ENCODE peak calls at places on chromosomes 11 and 22, in six cellular contexts. C is BJ; X is body of pancreas; R is tibial artery; M is GM12878; D is CD8-positive, alpha-beta T cell. Q is an unnamed sample.
A peak's percentile ranks its signal among the peaks of the same experiment; 100 is the strongest.

GRCh38 chr11:26087095-26087935 is 244.6 kb upstream of the ANO3 start:
- DNase-seq in C (no peak), X (no peak), R (no peak), M (peak; percentile 56), D (no peak), Q (peak; percentile 44)

GRCh38 chr11:2801711-2802388 is 83.7 kb downstream of the CDKN1C start:
- DNase-seq in C (no peak), X (peak; percentile 1), R (peak; percentile 10), M (no peak), D (no peak), Q (no peak)

GRCh38 chr11:105989124-105989523 is 32.9 kb downstream of the MSANTD4 start:
- DNase-seq in C (no peak), X (no peak), R (no peak), M (no peak), D (no peak), Q (no peak)

GRCh38 chr22:44972363-44973083 is 37.3 kb downstream of the PHF21B start:
- DNase-seq in C (no peak), X (no peak), R (no peak), M (no peak), D (no peak), Q (no peak)

GRCh38 chr22:31139866-31140716 is at the start of gene PLA2G3:
- DNase-seq in C (no peak), X (peak; percentile 10), R (no peak), M (no peak), D (no peak), Q (no peak)

GRCh38 chr11:66113132-66113856 is 43.2 kb downstream of the PACS1 start:
- DNase-seq in C (peak; percentile 35), X (no peak), R (no peak), M (no peak), D (no peak), Q (no peak)

GRCh38 chr11:34926101-34926830 is 9.8 kb downstream of the PDHX start:
- DNase-seq in C (no peak), X (peak; percentile 23), R (no peak), M (no peak), D (no peak), Q (peak; percentile 25)

GRCh38 chr11:44619931-44620725 is 54.7 kb downstream of the CD82 start:
- DNase-seq in C (no peak), X (no peak), R (no peak), M (no peak), D (no peak), Q (no peak)

GRCh38 chr11:133636686-133637085 is 104.4 kb upstream of the OPCML start:
- DNase-seq in C (no peak), X (no peak), R (no peak), M (no peak), D (no peak), Q (no peak)

GRCh38 chr22:17370036-17370765 is 941 bp downstream of the CECR2 start:
- DNase-seq in C (no peak), X (no peak), R (no peak), M (no peak), D (no peak), Q (peak; percentile 3)

GRCh38 chr22:48742556-48743343 is 1084.9 kb downstream of the BRD1 start:
- DNase-seq in C (no peak), X (no peak), R (peak; percentile 19), M (no peak), D (no peak), Q (no peak)

GRCh38 chr11:40403321-40403720 is 1056.1 kb downstream of the LRRC4C start:
- DNase-seq in C (no peak), X (no peak), R (no peak), M (no peak), D (no peak), Q (no peak)

GRCh38 chr22:30565341-30565740 is 9.1 kb downstream of the GAL3ST1 start:
- DNase-seq in C (no peak), X (no peak), R (no peak), M (no peak), D (no peak), Q (no peak)

GRCh38 chr11:124763156-124763947 is 1.3 kb upstream of the ESAM start:
- DNase-seq in C (no peak), X (peak; percentile 90), R (peak; percentile 82), M (no peak), D (peak; percentile 81), Q (peak; percentile 76)

GRCh38 chr11:6414874-6415328 is 4.0 kb downstream of the APBB1 start:
- DNase-seq in C (no peak), X (no peak), R (no peak), M (no peak), D (no peak), Q (no peak)

GRCh38 chr11:13928566-13929251 is 33.8 kb upstream of the SPON1 start:
- DNase-seq in C (peak; percentile 37), X (peak; percentile 10), R (no peak), M (no peak), D (no peak), Q (no peak)

GRCh38 chr11:102552447-102553200 is 22.1 kb upstream of the MMP7 start:
- DNase-seq in C (peak; percentile 11), X (peak; percentile 51), R (no peak), M (no peak), D (no peak), Q (no peak)

GRCh38 chr11:121928597-121929580 is 187.1 kb downstream of the BLID start:
- DNase-seq in C (no peak), X (no peak), R (no peak), M (no peak), D (no peak), Q (no peak)

GRCh38 chr11:26950260-26950719 is 43.6 kb upstream of the FIBIN start:
- DNase-seq in C (no peak), X (no peak), R (no peak), M (no peak), D (no peak), Q (no peak)

GRCh38 chr11:126938718-126939117 is 61.9 kb downstream of the KIRREL3 start:
- DNase-seq in C (no peak), X (no peak), R (no peak), M (no peak), D (no peak), Q (no peak)

GRCh38 chr22:49156662-49157285 is 670.9 kb downstream of the BRD1 start:
- DNase-seq in C (no peak), X (peak; percentile 73), R (peak; percentile 17), M (no peak), D (no peak), Q (no peak)

GRCh38 chr11:848380-848931 is 5.8 kb downstream of the TSPAN4 start:
- DNase-seq in C (no peak), X (no peak), R (no peak), M (no peak), D (peak; percentile 47), Q (no peak)

GRCh38 chr11:27705873-27706820 is 5.9 kb upstream of the BDNF start:
- DNase-seq in C (no peak), X (no peak), R (no peak), M (no peak), D (no peak), Q (no peak)

GRCh38 chr11:124915541-124916369 is 3.3 kb upstream of the HEPN1 start:
- DNase-seq in C (no peak), X (no peak), R (no peak), M (no peak), D (no peak), Q (no peak)

DNA sequence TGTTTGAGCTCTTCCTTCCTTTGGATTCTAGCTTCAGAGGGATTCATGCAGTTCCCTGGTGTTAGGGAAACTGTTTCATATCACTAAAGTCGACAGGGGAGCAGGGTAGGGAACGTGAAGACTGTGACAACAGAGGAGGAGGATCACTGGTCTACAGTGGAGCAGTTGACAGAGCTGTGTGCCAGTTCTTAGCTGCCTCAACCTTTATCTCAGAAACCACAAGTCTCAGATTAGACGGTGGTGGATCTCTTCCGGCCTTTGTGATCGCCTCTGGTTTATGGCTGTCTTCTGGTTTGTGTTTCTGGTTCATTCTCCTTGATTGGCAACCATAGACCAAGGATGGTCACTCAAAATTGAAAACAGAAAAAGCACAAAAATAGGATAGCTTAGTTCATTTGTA is 538.9 kb upstream of the API5 start:
- DNase-seq in C (no peak), X (no peak), R (no peak), M (no peak), D (no peak), Q (no peak)
- TF ChIP-seq CTCF in C (no peak), X (no peak), R (no peak), M (no peak), D (no peak), Q (no peak)

GRCh38 chr22:19420321-19420720 is 11.2 kb downstream of the HIRA start:
- DNase-seq in C (no peak), X (no peak), R (no peak), M (no peak), D (no peak), Q (no peak)

GRCh38 chr22:19422440-19423301 is 8.9 kb downstream of the HIRA start:
- DNase-seq in C (no peak), X (no peak), R (no peak), M (no peak), D (no peak), Q (no peak)

GRCh38 chr22:19419464-19420178 is 11.9 kb downstream of the HIRA start:
- DNase-seq in C (no peak), X (no peak), R (no peak), M (peak; percentile 55), D (peak; percentile 31), Q (peak; percentile 51)

GRCh38 chr22:19419086-19419463 is 12.5 kb downstream of the HIRA start:
- DNase-seq in C (no peak), X (no peak), R (no peak), M (no peak), D (no peak), Q (no peak)

DNA sequence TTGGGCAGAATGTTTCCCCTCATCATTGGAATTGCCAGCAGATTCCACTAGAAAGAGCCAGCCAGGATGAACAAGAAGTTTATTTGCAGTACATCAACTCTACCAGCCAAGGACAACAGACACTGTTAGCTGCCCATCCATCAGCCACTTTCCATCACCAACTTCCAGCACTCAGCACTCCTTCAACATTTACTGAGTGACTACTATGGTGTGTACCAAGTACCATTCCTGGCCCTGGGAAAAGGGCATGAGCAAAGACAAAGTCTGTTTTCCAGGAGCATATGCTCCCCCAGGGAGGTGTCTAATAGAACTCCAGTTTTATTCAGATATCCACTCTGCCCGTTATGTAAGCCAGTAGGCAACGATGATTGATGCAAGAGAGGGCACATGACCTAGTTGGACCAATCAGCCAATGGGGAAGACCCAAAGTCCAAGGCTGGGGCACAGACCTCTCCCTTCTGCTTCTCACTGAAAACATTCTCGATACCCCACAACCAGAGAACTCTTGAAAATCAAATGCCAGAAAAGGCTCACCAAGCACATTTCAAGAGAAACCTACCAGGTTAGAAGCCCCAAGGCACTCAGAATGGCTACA is 7.5 kb downstream of the HIRA start:
- DNase-seq in C (no peak), X (no peak), R (no peak), M (no peak), D (no peak), Q (no peak)
- H3K27me3 ChIP-seq in C (no peaks in the 10 kb centered on the region), X (no peaks in the 10 kb centered on the region), R (no peaks in the 10 kb centered on the region), M (no peaks in the 10 kb centered on the region), D (no peaks in the 10 kb centered on the region), Q (no peaks in the 10 kb centered on the region)

GRCh38 chr22:42770448-42770726 is 49.7 kb upstream of the A4GALT start:
- DNase-seq in C (no peak), X (no peak), R (no peak), M (no peak), D (no peak), Q (no peak)
- H3K4me3 ChIP-seq in C (no peak overlapping the region), X (no peak overlapping the region), R (no peak overlapping the region), M (no peak overlapping the region), D (no peak overlapping the region), Q (peak overlapping the region; percentile 38)

DNA sequence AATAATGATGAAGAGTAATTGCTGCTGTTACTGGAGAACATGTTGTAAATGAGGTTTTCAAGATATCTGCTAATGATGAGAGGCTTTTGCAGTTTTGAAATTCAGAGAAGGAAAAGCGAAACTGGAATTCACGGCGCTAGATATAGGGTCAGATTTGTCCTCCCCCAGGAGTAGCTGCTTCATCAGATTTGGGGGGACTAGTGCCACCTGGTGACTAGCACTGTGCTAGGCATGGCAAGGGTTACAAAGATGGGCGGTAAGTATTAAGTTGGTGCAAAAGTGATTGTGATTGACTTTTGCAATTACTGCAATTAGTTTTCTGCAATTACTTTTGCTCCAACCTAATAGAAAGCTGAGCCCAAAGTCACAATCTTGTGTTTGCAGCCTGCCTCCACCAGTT is 879.9 kb upstream of the TENM4 start:
- DNase-seq in C (no peak), X (no peak), R (no peak), M (no peak), D (no peak), Q (no peak)
- TF ChIP-seq CTCF in C (no peak), X (no peak), R (no peak), M (peak; percentile 33), D (no peak), Q (peak; percentile 59)

Q was measured in GM06990.